ENCODE peak calls at places on chromosomes 7 and 10, in five cellular contexts. U is CD8-positive, alpha-beta memory T cell; B is NCI-H2081 treated with DMSO at 0.1 percent for 48 hours; E is anterior cingulate cortex; L is CD8-positive, alpha-beta T cell. Q is an unnamed sample.

GRCh38 chr7:157004050-157004838 is 6.2 kb downstream of the MNX1 start:
- DNase-seq in B (no peak), E (no peak), U (no peak), L (no peak), Q (no peak)

GRCh38 chr7:105760549-105761447 is 115.6 kb downstream of the ATXN7L1 start:
- DNase-seq in L (peak; percentile 15), U (no peak), E (no peak), B (no peak), Q (no peak)

GRCh38 chr10:85547460-85548023 is 819.1 kb downstream of the GRID1 start:
- DNase-seq in E (no peak), L (no peak), B (no peak), U (no peak), Q (peak; percentile 11)

GRCh38 chr10:131983780-131984179 is 2.1 kb upstream of the BNIP3 start:
- DNase-seq in L (no peak), E (peak; percentile 23), U (no peak), B (no peak), Q (no peak)

GRCh38 chr10:73998623-73999622 is 1.0 kb downstream of the VCL start:
- DNase-seq in B (no peak), E (peak; percentile 9), U (peak; percentile 17), L (peak; percentile 6), Q (peak; percentile 89)

GRCh38 chr10:125756853-125757487 is 18.7 kb downstream of the MMP21 start:
- DNase-seq in L (no peak), E (no peak), B (no peak), U (no peak), Q (no peak)

GRCh38 chr10:48309711-48310226 is 3.3 kb downstream of the MAPK8 start:
- DNase-seq in B (no peak), E (no peak), L (no peak), U (no peak), Q (peak; percentile 91)

GRCh38 chr10:78199019-78199418 is 165.4 kb downstream of the RPS24 start:
- DNase-seq in U (no peak), E (no peak), B (no peak), L (no peak), Q (no peak)

GRCh38 chr7:108413782-108414492 is 42.3 kb downstream of the NRCAM start:
- DNase-seq in U (no peak), B (no peak), L (no peak), E (no peak), Q (peak; percentile 58)

GRCh38 chr7:56074371-56074791 is 10.3 kb downstream of the SUMF2 start:
- DNase-seq in U (peak; percentile 49), L (peak; percentile 69), E (peak; percentile 77), B (peak; percentile 66), Q (peak; percentile 92)

GRCh38 chr7:17965600-17965999 is 25.3 kb upstream of the SNX13 start:
- DNase-seq in E (no peak), U (no peak), B (no peak), L (no peak), Q (no peak)

GRCh38 chr10:124653811-124654651 is 90.1 kb downstream of the FAM53B start:
- DNase-seq in B (peak; percentile 23), U (no peak), L (no peak), E (peak; percentile 58), Q (no peak)

GRCh38 chr7:25754333-25754732 is 397.7 kb upstream of the NFE2L3 start:
- DNase-seq in L (no peak), E (no peak), U (no peak), B (no peak), Q (no peak)

GRCh38 chr7:76047305-76047810 is 442 bp downstream of the STYXL1 start:
- DNase-seq in L (no peak), E (no peak), B (no peak), U (no peak), Q (peak; percentile 30)

GRCh38 chr7:25945181-25945580 is 206.8 kb upstream of the NFE2L3 start:
- DNase-seq in L (no peak), B (no peak), E (no peak), U (no peak), Q (no peak)

GRCh38 chr7:132084776-132085388 is 491.4 kb downstream of the PLXNA4 start:
- DNase-seq in B (no peak), E (no peak), U (no peak), L (no peak), Q (peak; percentile 75)

GRCh38 chr10:91944880-91945630 is 21.5 kb downstream of the BTAF1 start:
- DNase-seq in B (no peak), L (no peak), E (no peak), U (no peak), Q (peak; percentile 9)

Q was measured in ACHN.